ENCODE peak calls at places on chromosomes 6 and 20, in six cellular contexts. X is HCT116, Q is fibroblast of lung, B is neuronal stem cell, D is IMR-90, P is Karpas-422. C is an unnamed sample.
A peak's percentile ranks its signal among the peaks of the same experiment; 100 is the strongest.

GRCh38 chr20:3543901-3544507 is 73.2 kb downstream of the ATRN start:
- DNase-seq in P (no peak), B (no peak), X (no peak), Q (no peak), D (peak; percentile 81), C (peak; percentile 73)

GRCh38 chr6:128919412-128919811 is 36.5 kb downstream of the LAMA2 start:
- DNase-seq in B (no peak), D (peak; percentile 61), P (no peak), X (no peak), Q (peak; percentile 28), C (no peak)

GRCh38 chr6:111478749-111479148 is 4.3 kb downstream of the REV3L start:
- DNase-seq in P (peak; percentile 84), Q (peak; percentile 77), D (peak; percentile 72), B (peak; percentile 65), X (peak; percentile 35), C (peak; percentile 57)

GRCh38 chr6:137683886-137684285 is 183.2 kb upstream of the TNFAIP3 start:
- DNase-seq in D (no peak), P (no peak), B (no peak), Q (no peak), X (no peak), C (no peak)

GRCh38 chr20:24746351-24746685 is 202.8 kb upstream of the CST7 start:
- DNase-seq in X (peak; percentile 48), Q (no peak), D (no peak), B (no peak), P (no peak), C (peak; percentile 87)

GRCh38 chr6:25659633-25660368 is 7.8 kb downstream of the SCGN start:
- DNase-seq in B (no peak), D (no peak), P (no peak), Q (no peak), X (no peak), C (no peak)

GRCh38 chr20:49308875-49309274 is 31.0 kb upstream of the ZNFX1 start:
- DNase-seq in D (no peak), Q (no peak), X (no peak), B (no peak), P (no peak), C (no peak)

GRCh38 chr20:62928246-62928939 is 2.1 kb upstream of the DIDO1 start:
- DNase-seq in D (no peak), P (no peak), Q (no peak), B (no peak), X (no peak), C (no peak)

GRCh38 chr6:10567256-10568041 is 46.3 kb downstream of the GCNT2 start:
- DNase-seq in D (no peak), Q (no peak), B (no peak), P (no peak), X (no peak), C (no peak)

GRCh38 chr6:49693512-49693911 is 19.8 kb downstream of the CRISP2 start:
- DNase-seq in P (no peak), D (no peak), B (no peak), Q (no peak), X (peak; percentile 1), C (no peak)

GRCh38 chr20:44720617-44720993 is 5.4 kb downstream of the CCN5 start:
- DNase-seq in Q (peak; percentile 58), B (no peak), X (peak; percentile 48), P (no peak), D (peak; percentile 25), C (peak; percentile 77)

GRCh38 chr6:37209461-37210205 is 39.7 kb downstream of the PIM1 start:
- DNase-seq in B (no peak), Q (no peak), D (no peak), X (no peak), P (no peak), C (no peak)

GRCh38 chr6:132749111-132749510 is 8.6 kb downstream of the VNN2 start:
- DNase-seq in B (no peak), Q (peak; percentile 80), P (no peak), D (peak; percentile 58), X (no peak), C (no peak)

GRCh38 chr6:38509713-38510112 is 130.0 kb downstream of the BTBD9 start:
- DNase-seq in B (no peak), X (peak; percentile 59), D (peak; percentile 75), P (no peak), Q (peak; percentile 49), C (peak; percentile 77)

GRCh38 chr6:69232506-69233194 is 564.2 kb downstream of the LMBRD1 start:
- DNase-seq in X (no peak), D (peak; percentile 55), B (peak; percentile 78), P (peak; percentile 73), Q (peak; percentile 75), C (peak; percentile 60)

GRCh38 chr20:13098720-13099355 is 90.1 kb downstream of the SPTLC3 start:
- DNase-seq in Q (no peak), P (no peak), X (no peak), B (no peak), D (no peak), C (no peak)

GRCh38 chr6:16762547-16763477 is 1.6 kb upstream of the ATXN1 start:
- DNase-seq in P (peak; percentile 70), B (peak; percentile 27), D (peak; percentile 97), X (peak; percentile 83), Q (peak; percentile 92), C (peak; percentile 95)

GRCh38 chr6:79632580-79632979 is 1.5 kb downstream of the SH3BGRL2 start:
- DNase-seq in P (no peak), D (peak; percentile 4), Q (no peak), X (no peak), B (no peak), C (peak; percentile 16)

GRCh38 chr6:40755046-40755681 is 168.0 kb upstream of the LRFN2 start:
- DNase-seq in P (no peak), D (peak; percentile 56), Q (peak; percentile 49), X (no peak), B (no peak), C (no peak)

GRCh38 chr6:151832710-151833109 is 25.2 kb downstream of the ESR1 start:
- DNase-seq in X (no peak), Q (no peak), P (no peak), B (no peak), D (no peak), C (no peak)
- H3K4me2 ChIP-seq in X (no peak overlapping the region), Q (no peak overlapping the region), P (no peak overlapping the region), B (no peak overlapping the region), D (no peak overlapping the region), C (no peak overlapping the region)

GRCh38 chr6:33578588-33579011 is 1.5 kb downstream of the BAK1 start:
- DNase-seq in P (no peak), B (no peak), D (no peak), X (no peak), Q (no peak), C (no peak)
- H3K9ac ChIP-seq in P (peak overlapping the region; percentile 93), B (peak overlapping the region; percentile 63), D (no peak overlapping the region), X (peak overlapping the region; percentile 94), Q (peak overlapping the region; percentile 16), C (peak overlapping the region; percentile 94)

DNA sequence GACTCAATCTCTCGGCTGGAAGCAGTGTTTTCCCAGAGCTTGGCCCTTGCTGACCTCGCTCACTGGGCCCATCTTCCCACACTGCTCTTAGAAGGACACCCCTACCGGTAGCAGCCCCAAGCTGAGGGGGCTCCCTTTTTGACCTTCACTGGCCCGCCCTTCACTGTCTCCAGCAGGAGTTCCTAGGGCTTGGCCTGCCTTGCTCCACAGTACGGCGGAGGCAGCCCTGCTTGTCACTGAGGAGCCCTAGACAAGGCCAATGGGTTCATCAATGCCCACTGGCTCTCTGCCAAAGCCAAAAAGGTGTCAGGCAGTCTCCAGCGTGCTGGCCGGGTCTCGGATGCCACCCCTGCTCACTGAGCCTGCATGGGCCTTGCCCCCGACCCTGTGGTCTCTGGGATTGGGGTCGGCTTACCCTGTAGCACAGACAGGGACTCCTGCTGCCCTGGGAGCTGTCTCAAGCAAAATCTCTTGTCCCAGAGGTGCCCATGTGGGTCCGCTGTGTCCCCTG is 2.1 kb downstream of the MMP24OS start:
- DNase-seq in Q (no peak), X (no peak), B (no peak), D (no peak), P (no peak), C (no peak)
- H3K4me2 ChIP-seq in Q (no peak overlapping the region), X (no peak overlapping the region), B (no peak overlapping the region), D (no peak overlapping the region), P (peak overlapping the region; percentile 97), C (no peak overlapping the region)

GRCh38 chr6:140909156-140909555 is 1223.6 kb upstream of the GJE1 start:
- DNase-seq in P (no peak), X (no peak), B (no peak), D (peak; percentile 77), Q (peak; percentile 50), C (no peak)

GRCh38 chr6:140905050-140905449 is 1227.7 kb upstream of the GJE1 start:
- DNase-seq in P (no peak), Q (no peak), B (no peak), X (no peak), D (no peak), C (no peak)

GRCh38 chr6:140907235-140907634 is 1225.5 kb upstream of the GJE1 start:
- DNase-seq in B (no peak), Q (no peak), P (no peak), X (no peak), D (no peak), C (no peak)

GRCh38 chr6:140909620-140910019 is 1223.1 kb upstream of the GJE1 start:
- DNase-seq in X (no peak), P (no peak), B (no peak), Q (peak; percentile 31), D (peak; percentile 68), C (peak; percentile 13)

DNA sequence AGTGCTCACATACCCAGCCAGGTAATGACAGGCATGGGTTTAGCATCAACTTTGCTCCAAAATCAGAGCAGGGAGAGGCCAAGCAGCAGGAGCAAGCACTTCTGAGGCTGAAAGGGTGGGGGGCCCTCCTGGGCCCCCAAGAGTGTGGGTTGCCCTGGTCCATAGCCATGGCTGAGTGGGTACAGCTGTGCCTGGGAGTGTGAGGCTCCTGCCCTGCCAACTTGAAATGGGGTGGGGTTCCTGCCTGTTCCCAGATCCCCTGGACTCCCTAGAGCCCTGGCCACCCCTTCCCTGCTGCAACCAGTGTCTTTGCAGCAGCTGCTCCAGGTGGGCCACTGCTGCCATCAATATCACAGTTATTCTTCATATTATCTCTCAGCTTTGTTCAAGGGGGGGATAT is 1224.2 kb upstream of the GJE1 start:
- DNase-seq in Q (no peak), D (no peak), P (no peak), X (no peak), B (no peak), C (no peak)
- H3K9ac ChIP-seq in Q (no peak overlapping the region), D (no peak overlapping the region), P (no peak overlapping the region), X (no peak overlapping the region), B (no peak overlapping the region), C (no peak overlapping the region)

GRCh38 chr6:75084872-75085381 is 120.9 kb downstream of the COL12A1 start:
- DNase-seq in D (no peak), Q (peak; percentile 33), B (peak; percentile 21), P (no peak), X (no peak), C (no peak)
- H3K4me2 ChIP-seq in D (no peak overlapping the region), Q (no peak overlapping the region), B (peak overlapping the region; percentile 75), P (no peak overlapping the region), X (no peak overlapping the region), C (no peak overlapping the region)

DNA sequence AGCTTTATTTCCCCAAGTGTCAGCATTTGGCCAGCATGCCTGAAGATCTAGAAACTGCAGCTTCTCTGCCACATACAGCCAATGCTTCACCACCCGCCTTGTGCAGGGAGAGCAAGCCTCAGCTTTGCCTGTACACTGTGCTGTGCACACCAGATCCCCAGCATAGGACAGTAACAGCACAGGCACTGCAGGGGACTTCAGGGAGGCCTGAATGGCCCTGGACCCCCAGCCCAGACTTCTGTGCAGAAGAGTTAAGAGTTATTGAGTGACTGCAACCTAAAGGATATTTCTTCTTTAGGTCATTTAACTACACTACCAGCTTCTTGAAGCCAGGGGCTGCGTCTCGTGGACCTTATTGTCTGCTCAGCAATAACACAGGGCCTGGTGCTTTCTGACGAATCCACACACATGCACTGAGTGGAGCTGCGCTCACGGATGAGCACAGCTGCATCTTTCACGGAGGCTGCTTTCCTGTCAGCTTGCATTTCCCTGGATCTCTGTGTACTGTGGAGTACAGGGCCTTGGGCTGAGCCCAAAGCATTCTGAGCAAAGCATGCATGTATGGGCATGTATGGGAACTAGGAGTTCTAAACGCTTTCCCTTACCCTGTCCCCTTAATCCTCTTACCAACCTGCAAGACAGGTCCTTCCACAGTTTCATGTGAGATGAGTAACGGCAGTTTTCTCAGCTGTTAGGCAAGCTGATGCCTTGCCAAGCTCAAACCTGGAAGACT is 14.1 kb upstream of the CD93 start:
- DNase-seq in X (no peak), D (no peak), P (no peak), B (no peak), Q (no peak), C (peak; percentile 76)
- H3K9ac ChIP-seq in X (no peak overlapping the region), D (no peak overlapping the region), P (no peak overlapping the region), B (no peak overlapping the region), Q (no peak overlapping the region), C (no peak overlapping the region)

C was measured in PC-3.